ENCODE peak calls at places on chromosomes 13 and 19, in ten cellular contexts. R is GM12864, S is cardiac fibroblast, H is mucosa of descending colon, Y is fibroblast of the aortic adventitia, F is PC-9, D is psoas muscle, Q is OCI-LY7, X is endodermal cell, I is A549. M is an unnamed sample.

GRCh38 chr13:31625115-31625514 is 114.2 kb upstream of the RXFP2 start:
- DNase-seq in R (no peak), S (peak), H (no peak), Y (peak), F (no peak), D (no peak), Q (no peak), X (no peak), I (no peak), M (no peak)

GRCh38 chr19:18322318-18322758 is 538 bp downstream of the LSM4 start:
- DNase-seq in R (no peak), S (peak), H (peak), Y (peak), F (no peak), D (no peak), Q (peak), X (peak), I (peak), M (no peak)

GRCh38 chr13:43132911-43133310 is 109.5 kb downstream of the DNAJC15 start:
- DNase-seq in R (no peak), S (no peak), H (no peak), Y (no peak), F (no peak), D (no peak), Q (peak), X (no peak), I (no peak), M (no peak)

GRCh38 chr19:16514383-16515019 is 18.3 kb downstream of the C19orf44 start:
- DNase-seq in R (no peak), S (no peak), H (no peak), Y (no peak), F (no peak), D (no peak), Q (peak), X (peak), I (no peak), M (no peak)

GRCh38 chr13:55627221-55627620 is 1513.5 kb upstream of the PRR20A start:
- DNase-seq in R (no peak), S (no peak), H (no peak), Y (no peak), F (no peak), D (no peak), Q (no peak), X (no peak), I (no peak), M (no peak)

GRCh38 chr13:107644136-107644535 is 571.2 kb downstream of the LIG4 start:
- DNase-seq in R (no peak), S (no peak), H (no peak), Y (no peak), F (no peak), D (no peak), Q (no peak), X (no peak), I (no peak), M (no peak)

GRCh38 chr13:39768962-39769361 is 113.5 kb downstream of the COG6 start:
- DNase-seq in R (no peak), S (peak), H (no peak), Y (peak), F (no peak), D (no peak), Q (no peak), X (no peak), I (no peak), M (no peak)

GRCh38 chr13:90238433-90238832 is 1109.1 kb upstream of the MIR17HG start:
- DNase-seq in R (no peak), S (peak), H (no peak), Y (peak), F (peak), D (no peak), Q (no peak), X (peak), I (no peak), M (peak)

GRCh38 chr19:56377105-56377924 is 16.0 kb downstream of the ZNF582 start:
- DNase-seq in R (no peak), S (peak), H (no peak), Y (no peak), F (no peak), D (no peak), Q (no peak), X (no peak), I (peak), M (no peak)

GRCh38 chr13:75469087-75469486 is 12.9 kb downstream of the TBC1D4 start:
- DNase-seq in R (no peak), S (no peak), H (no peak), Y (no peak), F (no peak), D (no peak), Q (no peak), X (no peak), I (no peak), M (no peak)

GRCh38 chr13:50449465-50449864 is 394.0 kb downstream of the DLEU7 start:
- DNase-seq in R (no peak), S (no peak), H (no peak), Y (no peak), F (no peak), D (no peak), Q (no peak), X (no peak), I (no peak), M (no peak)

GRCh38 chr13:36190771-36191170 is 23.6 kb downstream of the SOHLH2 start:
- DNase-seq in R (no peak), S (peak), H (no peak), Y (peak), F (no peak), D (no peak), Q (no peak), X (no peak), I (no peak), M (no peak)

GRCh38 chr19:8593931-8594330 is 16.6 kb downstream of the ADAMTS10 start:
- DNase-seq in R (no peak), S (no peak), H (no peak), Y (peak), F (no peak), D (no peak), Q (no peak), X (no peak), I (peak), M (no peak)

GRCh38 chr13:39317284-39317683 is 279.0 kb downstream of the NHLRC3 start:
- DNase-seq in R (no peak), S (peak), H (no peak), Y (peak), F (no peak), D (peak), Q (no peak), X (no peak), I (no peak), M (no peak)

GRCh38 chr19:58543826-58544590 is at the start of gene TRIM28:
- DNase-seq in R (peak), S (peak), H (peak), Y (peak), F (peak), D (peak), Q (peak), X (peak), I (peak), M (peak)

GRCh38 chr19:18833141-18833476 is 1.4 kb downstream of the UPF1 start:
- DNase-seq in R (no peak), S (peak), H (no peak), Y (no peak), F (no peak), D (no peak), Q (peak), X (no peak), I (no peak), M (no peak)

GRCh38 chr19:39024875-39025641 is 7.3 kb downstream of the FBXO27 start:
- DNase-seq in R (no peak), S (no peak), H (no peak), Y (no peak), F (no peak), D (no peak), Q (no peak), X (no peak), I (no peak), M (no peak)

DNA sequence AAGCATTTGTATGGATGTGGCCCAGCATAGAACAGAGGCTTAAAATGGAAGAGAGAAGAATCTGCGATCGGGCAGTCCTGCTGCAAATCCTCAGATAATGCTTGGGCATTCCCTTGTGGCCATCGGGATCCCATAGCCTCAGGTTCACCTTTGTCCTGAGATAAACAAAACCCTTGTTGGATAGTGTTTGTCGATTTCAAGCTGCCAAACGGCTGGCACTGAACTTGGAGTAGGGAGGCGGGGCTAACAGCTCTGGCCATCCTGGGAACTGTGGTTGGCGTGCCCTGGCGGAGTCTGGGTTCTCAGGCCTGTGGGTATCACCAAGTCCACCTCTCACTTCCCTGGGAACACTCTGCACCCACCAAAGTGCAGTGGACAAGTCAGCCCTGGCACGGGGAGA is 85.1 kb downstream of the ING1 start:
- DNase-seq in R (no peak), S (no peak), H (no peak), Y (no peak), F (no peak), D (no peak), Q (no peak), X (no peak), I (no peak), M (no peak)
- TF ChIP-seq CTCF in R (no peak), S (no peak), H (no peak), Y (no peak), F (no peak), D (no peak), Q (no peak), X (no peak), I (no peak), M (no peak)

GRCh38 chr19:4760285-4760650 is 31.3 kb upstream of the FEM1A start:
- DNase-seq in R (no peak), S (no peak), H (no peak), Y (no peak), F (no peak), D (no peak), Q (no peak), X (no peak), I (no peak), M (no peak)
- H3K4me3 ChIP-seq in R (peak), S (no peak), H (no peak), Y (no peak), F (no peak), D (peak), Q (peak), X (peak), I (peak), M (peak)

DNA sequence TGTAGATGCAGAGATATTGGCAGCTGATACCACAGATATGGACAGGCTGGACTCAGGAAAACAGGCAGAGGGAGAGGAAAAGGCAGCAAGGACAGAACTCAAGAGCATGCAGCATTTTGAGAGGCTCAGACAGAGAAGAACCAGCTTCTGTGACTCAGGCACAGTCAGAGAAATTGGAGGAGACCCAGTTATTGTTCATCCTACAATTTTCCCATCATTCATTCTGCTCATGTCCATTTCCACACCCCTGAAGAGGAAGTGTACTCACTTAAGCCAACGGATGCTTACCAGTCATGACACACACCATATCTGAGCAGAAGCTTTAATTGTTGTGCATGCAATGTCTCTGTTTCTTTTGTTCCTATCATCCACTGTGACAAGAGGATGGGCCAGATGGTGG is 359.8 kb upstream of the HTR2A start:
- DNase-seq in R (no peak), S (peak), H (no peak), Y (peak), F (no peak), D (no peak), Q (no peak), X (no peak), I (no peak), M (no peak)
- TF ChIP-seq CTCF in R (no peak), S (no peak), H (no peak), Y (no peak), F (no peak), D (no peak), Q (no peak), X (no peak), I (no peak), M (no peak)

GRCh38 chr19:11626252-11626651 is 29.0 kb downstream of the ZNF627 start:
- DNase-seq in R (no peak), S (no peak), H (no peak), Y (no peak), F (no peak), D (no peak), Q (no peak), X (no peak), I (no peak), M (no peak)
- H3K4me3 ChIP-seq in R (no peak), S (no peak), H (no peak), Y (no peak), F (no peak), D (no peak), Q (no peak), X (no peak), I (no peak), M (no peak)

DNA sequence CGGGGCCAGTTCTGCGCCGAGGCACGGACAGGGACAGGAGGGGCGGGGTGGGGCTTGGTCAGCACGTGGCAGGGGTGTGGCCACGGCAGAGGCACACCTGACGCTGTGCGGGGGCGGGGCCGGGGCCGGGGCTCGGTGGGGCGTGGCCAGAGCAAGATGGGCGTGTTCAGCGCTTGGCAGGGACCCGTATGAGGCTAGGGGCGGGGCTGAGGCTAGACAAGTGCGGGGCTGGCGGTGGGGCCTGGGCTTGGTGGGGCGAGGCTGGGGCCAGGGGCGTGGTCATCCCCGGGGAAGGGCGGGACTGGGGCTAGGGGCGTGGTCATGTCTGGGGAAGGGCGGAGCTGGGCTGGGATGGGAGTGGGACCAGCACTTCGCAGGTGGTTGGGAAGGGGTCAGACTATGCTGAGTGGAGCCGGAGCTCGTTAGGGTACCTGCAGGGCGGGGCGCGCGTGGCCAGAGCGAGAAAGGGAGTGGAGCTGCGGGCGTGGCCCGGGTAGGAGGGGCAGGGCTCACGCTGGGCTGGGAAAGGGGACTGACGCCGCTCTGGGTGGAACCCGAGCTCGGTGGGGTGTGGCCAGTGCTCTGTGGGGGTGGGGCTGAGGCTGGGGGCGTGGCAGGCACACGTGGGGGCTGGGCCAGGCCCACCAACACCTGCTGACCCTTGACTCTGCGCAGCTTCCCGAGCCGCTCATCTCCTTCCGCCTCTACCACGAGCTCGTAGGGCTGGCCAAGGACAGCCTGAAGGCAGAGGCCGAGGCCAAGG is 12.8 kb downstream of the POLR2E start:
- DNase-seq in R (no peak), S (no peak), H (peak), Y (peak), F (no peak), D (peak), Q (peak), X (peak), I (peak), M (peak)
- TF ChIP-seq CTCF in R (no peak), S (no peak), H (no peak), Y (no peak), F (no peak), D (no peak), Q (no peak), X (no peak), I (no peak), M (no peak)

GRCh38 chr13:48146636-48147035 is 51.7 kb upstream of the MED4 start:
- DNase-seq in R (no peak), S (no peak), H (no peak), Y (no peak), F (no peak), D (no peak), Q (no peak), X (no peak), I (no peak), M (no peak)
- H3K4me3 ChIP-seq in R (no peak), S (no peak), H (no peak), Y (no peak), F (no peak), D (no peak), Q (no peak), X (no peak), I (no peak), M (no peak)

GRCh38 chr19:44588753-44589112 is 24.6 kb upstream of the IGSF23 start:
- DNase-seq in R (no peak), S (no peak), H (no peak), Y (no peak), F (no peak), D (no peak), Q (no peak), X (no peak), I (no peak), M (no peak)

GRCh38 chr19:44590245-44591059 is 22.9 kb upstream of the IGSF23 start:
- DNase-seq in R (no peak), S (no peak), H (no peak), Y (no peak), F (no peak), D (no peak), Q (no peak), X (no peak), I (no peak), M (no peak)

GRCh38 chr19:44592451-44592890 is 20.9 kb upstream of the IGSF23 start:
- DNase-seq in R (no peak), S (no peak), H (no peak), Y (no peak), F (peak), D (no peak), Q (no peak), X (no peak), I (peak), M (no peak)

GRCh38 chr19:44585371-44586141 is 27.8 kb upstream of the IGSF23 start:
- DNase-seq in R (no peak), S (peak), H (no peak), Y (peak), F (peak), D (no peak), Q (no peak), X (no peak), I (peak), M (no peak)

DNA sequence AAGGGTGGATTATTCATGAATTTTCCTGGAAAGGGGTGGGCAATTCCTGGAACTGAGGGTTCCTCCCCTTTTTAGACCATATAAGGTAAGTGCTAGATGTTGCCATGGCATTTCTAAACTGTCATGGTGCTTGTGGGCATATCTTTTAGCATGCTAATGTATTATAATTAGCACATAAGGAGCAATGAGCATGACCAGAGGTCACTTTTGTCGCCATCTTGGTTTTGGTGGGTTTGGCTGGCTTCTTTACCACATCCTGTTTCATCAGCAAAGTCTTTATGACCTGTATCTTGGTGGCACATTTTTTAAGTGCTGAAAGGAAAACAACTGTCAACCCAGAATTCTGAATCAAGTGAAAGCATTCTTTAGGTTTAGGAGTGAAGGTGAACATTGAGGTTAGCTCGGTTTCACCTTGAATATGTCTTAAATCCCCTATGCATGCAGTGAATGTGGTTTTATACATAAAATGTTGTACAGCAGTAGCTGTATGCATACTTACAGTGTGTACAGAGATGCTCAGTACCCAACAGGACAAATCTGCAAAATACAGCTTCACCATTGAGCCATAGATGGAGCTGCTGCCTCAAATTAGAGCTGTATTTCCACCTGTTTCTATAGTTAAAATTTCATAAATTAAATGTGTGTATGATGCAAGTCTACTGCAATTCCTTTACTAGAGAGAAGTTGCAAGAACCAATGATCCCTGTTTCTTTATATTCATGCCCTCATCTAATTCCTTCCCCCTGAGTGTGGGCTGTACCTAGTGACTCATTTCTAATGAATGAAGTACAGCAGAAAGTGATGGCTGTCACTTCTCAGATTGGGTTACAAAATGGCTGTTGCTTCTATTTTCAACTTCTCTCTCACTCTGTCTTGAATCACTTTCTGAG is 25.3 kb upstream of the IGSF23 start:
- DNase-seq in R (no peak), S (peak), H (no peak), Y (peak), F (peak), D (no peak), Q (no peak), X (no peak), I (peak), M (no peak)
- TF ChIP-seq CTCF in R (no peak), S (peak), H (no peak), Y (peak), F (peak), D (peak), Q (peak), X (no peak), I (peak), M (peak)

DNA sequence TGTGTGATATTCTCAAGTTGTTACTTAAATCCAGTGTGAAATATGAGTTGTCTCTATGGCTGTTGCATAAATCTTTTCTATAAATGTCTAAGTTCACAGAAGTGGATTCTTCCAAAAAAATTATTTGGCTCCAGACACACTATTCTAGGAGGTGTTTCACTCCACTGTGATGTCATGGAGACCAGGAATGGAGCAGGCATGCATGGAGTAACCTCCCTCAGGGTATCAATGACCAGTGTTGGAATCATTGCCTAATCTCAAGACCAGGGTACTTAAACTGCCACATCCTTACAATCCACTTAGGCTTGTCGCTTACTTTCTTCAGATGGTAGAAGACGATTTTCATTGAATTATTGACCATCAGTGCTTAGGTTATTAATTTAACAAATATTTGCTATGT is 55.4 kb downstream of the LRRC63 start:
- DNase-seq in R (no peak), S (no peak), H (no peak), Y (no peak), F (no peak), D (no peak), Q (no peak), X (no peak), I (no peak), M (no peak)
- H3K4me3 ChIP-seq in R (no peak), S (no peak), H (no peak), Y (no peak), F (no peak), D (no peak), Q (no peak), X (no peak), I (no peak), M (no peak)